ENCODE peak calls at places on chromosomes 3 and 15, in nine cellular contexts. One of them, this sample, is unnamed.

GRCh38 chr15:68653031-68653635 is 74.3 kb downstream of the CORO2B start:
- DNase-seq in Right ventricle myocardium superior: no peak
- DNase-seq in stimulated activated CD8-positive, alpha-beta memory T cell treated with anti-CD3 and anti-CD28 coated beads, Interleukin-15, amount 100 ng/mL, for 24 hours: no peak
- DNase-seq in naive B cell: no peak
- DNase-seq in tibial nerve: no peak
- DNase-seq in ureter: no peak
- DNase-seq in neural crest cell: no peak
- DNase-seq in activated naive CD4-positive, alpha-beta T cell treated with anti-CD3 and anti-CD28 coated beads, Interleukin-2, amount 10 ng/mL, durations not matched to agents 7 days and 5 days: no peak
- DNase-seq in hepatocyte: no peak
- DNase-seq in this sample: no peak

GRCh38 chr3:188659444-188660100 is 505.6 kb downstream of the LPP start:
- DNase-seq in hepatocyte: no peak
- DNase-seq in naive B cell: no peak
- DNase-seq in ureter: no peak
- DNase-seq in stimulated activated CD8-positive, alpha-beta memory T cell treated with anti-CD3 and anti-CD28 coated beads, Interleukin-15, amount 100 ng/mL, for 24 hours: no peak
- DNase-seq in tibial nerve: no peak
- DNase-seq in neural crest cell: no peak
- DNase-seq in Right ventricle myocardium superior: peak
- DNase-seq in activated naive CD4-positive, alpha-beta T cell treated with anti-CD3 and anti-CD28 coated beads, Interleukin-2, amount 10 ng/mL, durations not matched to agents 7 days and 5 days: no peak
- DNase-seq in this sample: no peak

GRCh38 chr15:53511175-53511574 is 248.3 kb downstream of the WDR72 start:
- DNase-seq in naive B cell: no peak
- DNase-seq in hepatocyte: no peak
- DNase-seq in neural crest cell: no peak
- DNase-seq in activated naive CD4-positive, alpha-beta T cell treated with anti-CD3 and anti-CD28 coated beads, Interleukin-2, amount 10 ng/mL, durations not matched to agents 7 days and 5 days: no peak
- DNase-seq in ureter: no peak
- DNase-seq in tibial nerve: no peak
- DNase-seq in stimulated activated CD8-positive, alpha-beta memory T cell treated with anti-CD3 and anti-CD28 coated beads, Interleukin-15, amount 100 ng/mL, for 24 hours: no peak
- DNase-seq in Right ventricle myocardium superior: no peak
- DNase-seq in this sample: no peak

GRCh38 chr3:43327184-43327950 is 41.0 kb downstream of the SNRK start:
- DNase-seq in tibial nerve: peak
- DNase-seq in naive B cell: no peak
- DNase-seq in activated naive CD4-positive, alpha-beta T cell treated with anti-CD3 and anti-CD28 coated beads, Interleukin-2, amount 10 ng/mL, durations not matched to agents 7 days and 5 days: no peak
- DNase-seq in Right ventricle myocardium superior: no peak
- DNase-seq in stimulated activated CD8-positive, alpha-beta memory T cell treated with anti-CD3 and anti-CD28 coated beads, Interleukin-15, amount 100 ng/mL, for 24 hours: no peak
- DNase-seq in ureter: no peak
- DNase-seq in hepatocyte: peak
- DNase-seq in neural crest cell: no peak
- DNase-seq in this sample: no peak

GRCh38 chr3:42032693-42033349 is 58.3 kb upstream of the TRAK1 start:
- DNase-seq in Right ventricle myocardium superior: peak
- DNase-seq in hepatocyte: peak
- DNase-seq in stimulated activated CD8-positive, alpha-beta memory T cell treated with anti-CD3 and anti-CD28 coated beads, Interleukin-15, amount 100 ng/mL, for 24 hours: no peak
- DNase-seq in activated naive CD4-positive, alpha-beta T cell treated with anti-CD3 and anti-CD28 coated beads, Interleukin-2, amount 10 ng/mL, durations not matched to agents 7 days and 5 days: no peak
- DNase-seq in tibial nerve: peak
- DNase-seq in naive B cell: no peak
- DNase-seq in neural crest cell: no peak
- DNase-seq in ureter: no peak
- DNase-seq in this sample: no peak

GRCh38 chr3:112637700-112638099 is 3.2 kb downstream of the CCDC80 start:
- DNase-seq in Right ventricle myocardium superior: no peak
- DNase-seq in naive B cell: no peak
- DNase-seq in activated naive CD4-positive, alpha-beta T cell treated with anti-CD3 and anti-CD28 coated beads, Interleukin-2, amount 10 ng/mL, durations not matched to agents 7 days and 5 days: no peak
- DNase-seq in ureter: no peak
- DNase-seq in stimulated activated CD8-positive, alpha-beta memory T cell treated with anti-CD3 and anti-CD28 coated beads, Interleukin-15, amount 100 ng/mL, for 24 hours: no peak
- DNase-seq in hepatocyte: no peak
- DNase-seq in tibial nerve: no peak
- DNase-seq in neural crest cell: no peak
- DNase-seq in this sample: no peak

GRCh38 chr3:112647122-112647521 is 6.2 kb upstream of the CCDC80 start:
- DNase-seq in activated naive CD4-positive, alpha-beta T cell treated with anti-CD3 and anti-CD28 coated beads, Interleukin-2, amount 10 ng/mL, durations not matched to agents 7 days and 5 days: no peak
- DNase-seq in naive B cell: no peak
- DNase-seq in Right ventricle myocardium superior: no peak
- DNase-seq in tibial nerve: no peak
- DNase-seq in stimulated activated CD8-positive, alpha-beta memory T cell treated with anti-CD3 and anti-CD28 coated beads, Interleukin-15, amount 100 ng/mL, for 24 hours: no peak
- DNase-seq in hepatocyte: peak
- DNase-seq in ureter: no peak
- DNase-seq in neural crest cell: no peak
- DNase-seq in this sample: no peak

GRCh38 chr3:127669541-127670228 is 3.1 kb upstream of the ABTB1 start:
- DNase-seq in neural crest cell: no peak
- DNase-seq in tibial nerve: no peak
- DNase-seq in ureter: peak
- DNase-seq in Right ventricle myocardium superior: peak
- DNase-seq in naive B cell: no peak
- DNase-seq in stimulated activated CD8-positive, alpha-beta memory T cell treated with anti-CD3 and anti-CD28 coated beads, Interleukin-15, amount 100 ng/mL, for 24 hours: no peak
- DNase-seq in activated naive CD4-positive, alpha-beta T cell treated with anti-CD3 and anti-CD28 coated beads, Interleukin-2, amount 10 ng/mL, durations not matched to agents 7 days and 5 days: no peak
- DNase-seq in hepatocyte: no peak
- DNase-seq in this sample: no peak

GRCh38 chr3:14911651-14912050 is 35.7 kb upstream of the NR2C2 start:
- DNase-seq in ureter: no peak
- DNase-seq in tibial nerve: no peak
- DNase-seq in neural crest cell: no peak
- DNase-seq in naive B cell: no peak
- DNase-seq in Right ventricle myocardium superior: no peak
- DNase-seq in activated naive CD4-positive, alpha-beta T cell treated with anti-CD3 and anti-CD28 coated beads, Interleukin-2, amount 10 ng/mL, durations not matched to agents 7 days and 5 days: no peak
- DNase-seq in stimulated activated CD8-positive, alpha-beta memory T cell treated with anti-CD3 and anti-CD28 coated beads, Interleukin-15, amount 100 ng/mL, for 24 hours: no peak
- DNase-seq in hepatocyte: no peak
- DNase-seq in this sample: no peak

GRCh38 chr3:156583469-156583868 is 28.6 kb upstream of the SSR3 start:
- DNase-seq in ureter: no peak
- DNase-seq in neural crest cell: no peak
- DNase-seq in naive B cell: no peak
- DNase-seq in hepatocyte: no peak
- DNase-seq in activated naive CD4-positive, alpha-beta T cell treated with anti-CD3 and anti-CD28 coated beads, Interleukin-2, amount 10 ng/mL, durations not matched to agents 7 days and 5 days: no peak
- DNase-seq in Right ventricle myocardium superior: no peak
- DNase-seq in stimulated activated CD8-positive, alpha-beta memory T cell treated with anti-CD3 and anti-CD28 coated beads, Interleukin-15, amount 100 ng/mL, for 24 hours: no peak
- DNase-seq in tibial nerve: no peak
- DNase-seq in this sample: no peak

GRCh38 chr15:101490922-101491738 is 1.6 kb upstream of the PCSK6 start:
- DNase-seq in Right ventricle myocardium superior: no peak
- DNase-seq in neural crest cell: no peak
- DNase-seq in ureter: no peak
- DNase-seq in activated naive CD4-positive, alpha-beta T cell treated with anti-CD3 and anti-CD28 coated beads, Interleukin-2, amount 10 ng/mL, durations not matched to agents 7 days and 5 days: no peak
- DNase-seq in naive B cell: no peak
- DNase-seq in hepatocyte: no peak
- DNase-seq in stimulated activated CD8-positive, alpha-beta memory T cell treated with anti-CD3 and anti-CD28 coated beads, Interleukin-15, amount 100 ng/mL, for 24 hours: no peak
- DNase-seq in tibial nerve: no peak
- DNase-seq in this sample: no peak

GRCh38 chr3:177358085-177358967 is 161.0 kb upstream of the TBL1XR1 start:
- DNase-seq in activated naive CD4-positive, alpha-beta T cell treated with anti-CD3 and anti-CD28 coated beads, Interleukin-2, amount 10 ng/mL, durations not matched to agents 7 days and 5 days: peak
- DNase-seq in hepatocyte: peak
- DNase-seq in stimulated activated CD8-positive, alpha-beta memory T cell treated with anti-CD3 and anti-CD28 coated beads, Interleukin-15, amount 100 ng/mL, for 24 hours: no peak
- DNase-seq in Right ventricle myocardium superior: peak
- DNase-seq in ureter: peak
- DNase-seq in tibial nerve: peak
- DNase-seq in naive B cell: peak
- DNase-seq in neural crest cell: peak
- DNase-seq in this sample: no peak

GRCh38 chr3:14680716-14681115 is 5.8 kb downstream of the C3orf20 start:
- DNase-seq in hepatocyte: no peak
- DNase-seq in tibial nerve: no peak
- DNase-seq in ureter: no peak
- DNase-seq in stimulated activated CD8-positive, alpha-beta memory T cell treated with anti-CD3 and anti-CD28 coated beads, Interleukin-15, amount 100 ng/mL, for 24 hours: no peak
- DNase-seq in Right ventricle myocardium superior: no peak
- DNase-seq in naive B cell: no peak
- DNase-seq in activated naive CD4-positive, alpha-beta T cell treated with anti-CD3 and anti-CD28 coated beads, Interleukin-2, amount 10 ng/mL, durations not matched to agents 7 days and 5 days: no peak
- DNase-seq in neural crest cell: no peak
- DNase-seq in this sample: no peak

GRCh38 chr3:58206406-58207011 is 4.3 kb downstream of the DNASE1L3 start:
- DNase-seq in naive B cell: no peak
- DNase-seq in Right ventricle myocardium superior: no peak
- DNase-seq in neural crest cell: no peak
- DNase-seq in hepatocyte: no peak
- DNase-seq in stimulated activated CD8-positive, alpha-beta memory T cell treated with anti-CD3 and anti-CD28 coated beads, Interleukin-15, amount 100 ng/mL, for 24 hours: no peak
- DNase-seq in tibial nerve: no peak
- DNase-seq in ureter: no peak
- DNase-seq in activated naive CD4-positive, alpha-beta T cell treated with anti-CD3 and anti-CD28 coated beads, Interleukin-2, amount 10 ng/mL, durations not matched to agents 7 days and 5 days: peak
- DNase-seq in this sample: no peak

GRCh38 chr3:52798978-52799476 is 4.4 kb downstream of the ITIH3 start:
- DNase-seq in neural crest cell: peak
- DNase-seq in tibial nerve: no peak
- DNase-seq in Right ventricle myocardium superior: no peak
- DNase-seq in ureter: no peak
- DNase-seq in stimulated activated CD8-positive, alpha-beta memory T cell treated with anti-CD3 and anti-CD28 coated beads, Interleukin-15, amount 100 ng/mL, for 24 hours: no peak
- DNase-seq in hepatocyte: peak
- DNase-seq in activated naive CD4-positive, alpha-beta T cell treated with anti-CD3 and anti-CD28 coated beads, Interleukin-2, amount 10 ng/mL, durations not matched to agents 7 days and 5 days: peak
- DNase-seq in naive B cell: no peak
- DNase-seq in this sample: no peak

GRCh38 chr3:125651246-125651645 is 55.9 kb upstream of the OSBPL11 start:
- DNase-seq in hepatocyte: no peak
- DNase-seq in tibial nerve: no peak
- DNase-seq in neural crest cell: no peak
- DNase-seq in Right ventricle myocardium superior: no peak
- DNase-seq in ureter: no peak
- DNase-seq in naive B cell: no peak
- DNase-seq in activated naive CD4-positive, alpha-beta T cell treated with anti-CD3 and anti-CD28 coated beads, Interleukin-2, amount 10 ng/mL, durations not matched to agents 7 days and 5 days: no peak
- DNase-seq in stimulated activated CD8-positive, alpha-beta memory T cell treated with anti-CD3 and anti-CD28 coated beads, Interleukin-15, amount 100 ng/mL, for 24 hours: no peak
- DNase-seq in this sample: no peak

GRCh38 chr3:43773273-43774104 is 82.8 kb downstream of the ABHD5 start:
- DNase-seq in Right ventricle myocardium superior: peak
- DNase-seq in hepatocyte: no peak
- DNase-seq in naive B cell: no peak
- DNase-seq in tibial nerve: no peak
- DNase-seq in neural crest cell: no peak
- DNase-seq in activated naive CD4-positive, alpha-beta T cell treated with anti-CD3 and anti-CD28 coated beads, Interleukin-2, amount 10 ng/mL, durations not matched to agents 7 days and 5 days: no peak
- DNase-seq in ureter: peak
- DNase-seq in stimulated activated CD8-positive, alpha-beta memory T cell treated with anti-CD3 and anti-CD28 coated beads, Interleukin-15, amount 100 ng/mL, for 24 hours: no peak
- DNase-seq in this sample: no peak

GRCh38 chr15:67419705-67420104 is 101.2 kb upstream of the C15orf61 start:
- DNase-seq in activated naive CD4-positive, alpha-beta T cell treated with anti-CD3 and anti-CD28 coated beads, Interleukin-2, amount 10 ng/mL, durations not matched to agents 7 days and 5 days: no peak
- DNase-seq in tibial nerve: no peak
- DNase-seq in naive B cell: no peak
- DNase-seq in stimulated activated CD8-positive, alpha-beta memory T cell treated with anti-CD3 and anti-CD28 coated beads, Interleukin-15, amount 100 ng/mL, for 24 hours: no peak
- DNase-seq in ureter: no peak
- DNase-seq in neural crest cell: no peak
- DNase-seq in hepatocyte: no peak
- DNase-seq in Right ventricle myocardium superior: no peak
- DNase-seq in this sample: no peak